ENCODE peak calls at places on chromosomes 5 and 9, in ten cellular contexts. G is PC-9; N is CD4-positive, alpha-beta memory T cell; F is lung; H is GM12878; M is prostate gland; K is CD8-positive, alpha-beta memory T cell; L is upper lobe of left lung; S is hepatocyte; Z is Peyer's patch. E is an unnamed sample. For H3K36me3 and H3K27me3, the result is how much of the 10 kb centered on the place peaks cover.

GRCh38 chr9:2174321-2174720 is 159.2 kb downstream of the SMARCA2 start:
- DNase-seq in G (no peak), N (no peak), F (no peak), H (no peak), M (no peak), K (no peak), L (no peak), S (no peak), Z (no peak), E (no peak)

GRCh38 chr9:3948826-3949578 is 350.9 kb downstream of the GLIS3 start:
- DNase-seq in G (no peak), N (no peak), F (no peak), H (no peak), M (no peak), K (no peak), L (no peak), S (no peak), Z (no peak), E (no peak)

GRCh38 chr5:68395302-68395701 is 179.7 kb downstream of the PIK3R1 start:
- DNase-seq in G (no peak), N (no peak), F (no peak), H (no peak), M (no peak), K (no peak), L (no peak), S (no peak), Z (no peak), E (no peak)

GRCh38 chr9:68443560-68443959 is 87.1 kb downstream of the PGM5 start:
- DNase-seq in G (no peak), N (no peak), F (no peak), H (no peak), M (no peak), K (no peak), L (no peak), S (no peak), Z (no peak), E (no peak)

GRCh38 chr5:150021491-150022162 is 21.1 kb downstream of the HMGXB3 start:
- DNase-seq in G (peak), N (no peak), F (no peak), H (no peak), M (peak), K (no peak), L (peak), S (no peak), Z (no peak), E (no peak)

GRCh38 chr9:13181652-13182051 is 97.8 kb downstream of the MPDZ start:
- DNase-seq in G (peak), N (no peak), F (no peak), H (no peak), M (no peak), K (no peak), L (no peak), S (peak), Z (no peak), E (no peak)

GRCh38 chr5:180116077-180116375 is 44.5 kb upstream of the RNF130 start:
- DNase-seq in G (peak), N (no peak), F (no peak), H (no peak), M (no peak), K (no peak), L (no peak), S (no peak), Z (no peak), E (no peak)

GRCh38 chr5:154523104-154523503 is 45.1 kb upstream of the HAND1 start:
- DNase-seq in G (no peak), N (no peak), F (no peak), H (no peak), M (no peak), K (no peak), L (no peak), S (no peak), Z (no peak), E (no peak)

GRCh38 chr5:14331377-14331776 is 188.2 kb downstream of the TRIO start:
- DNase-seq in G (no peak), N (no peak), F (no peak), H (no peak), M (no peak), K (no peak), L (no peak), S (no peak), Z (no peak), E (no peak)

GRCh38 chr5:69334793-69335268 is 2.2 kb upstream of the CCDC125 start:
- DNase-seq in G (peak), N (peak), F (peak), H (no peak), M (peak), K (peak), L (peak), S (peak), Z (peak), E (peak)

GRCh38 chr5:113043491-113043931 is 66.9 kb downstream of the DCP2 start:
- DNase-seq in G (no peak), N (no peak), F (no peak), H (no peak), M (no peak), K (no peak), L (peak), S (peak), Z (no peak), E (no peak)

GRCh38 chr5:111135946-111136345 is 43.8 kb downstream of the WDR36 start:
- DNase-seq in G (no peak), N (no peak), F (no peak), H (no peak), M (no peak), K (no peak), L (no peak), S (no peak), Z (no peak), E (no peak)

GRCh38 chr5:116844015-116844414 is 269.4 kb upstream of the SEMA6A start:
- DNase-seq in G (no peak), N (no peak), F (no peak), H (no peak), M (no peak), K (no peak), L (no peak), S (no peak), Z (no peak), E (no peak)

GRCh38 chr9:20624201-20625002 is 2.1 kb upstream of the MLLT3 start:
- DNase-seq in G (peak), N (peak), F (peak), H (peak), M (peak), K (peak), L (no peak), S (peak), Z (no peak), E (peak)

GRCh38 chr9:94005272-94005901 is 50.2 kb upstream of the BARX1 start:
- DNase-seq in G (peak), N (no peak), F (no peak), H (no peak), M (no peak), K (no peak), L (no peak), S (peak), Z (no peak), E (no peak)

GRCh38 chr9:94016744-94017143 is 61.6 kb upstream of the BARX1 start:
- DNase-seq in G (no peak), N (no peak), F (no peak), H (no peak), M (no peak), K (no peak), L (no peak), S (no peak), Z (no peak), E (no peak)

GRCh38 chr9:94014066-94014654 is 59.0 kb upstream of the BARX1 start:
- DNase-seq in G (no peak), N (no peak), F (no peak), H (no peak), M (no peak), K (no peak), L (no peak), S (peak), Z (no peak), E (no peak)

GRCh38 chr9:94014845-94015244 is 59.7 kb upstream of the BARX1 start:
- DNase-seq in G (no peak), N (no peak), F (no peak), H (no peak), M (no peak), K (no peak), L (no peak), S (no peak), Z (no peak), E (no peak)

GRCh38 chr9:94011134-94011533 is 56.0 kb upstream of the BARX1 start:
- DNase-seq in G (no peak), N (peak), F (no peak), H (no peak), M (peak), K (no peak), L (no peak), S (no peak), Z (no peak), E (no peak)
- H3K27ac ChIP-seq in G (no peak), N (no peak), F (no peak), H (no peak), M (no peak), K (no peak), L (no peak), S (no peak), Z (no peak), E (peak)

DNA sequence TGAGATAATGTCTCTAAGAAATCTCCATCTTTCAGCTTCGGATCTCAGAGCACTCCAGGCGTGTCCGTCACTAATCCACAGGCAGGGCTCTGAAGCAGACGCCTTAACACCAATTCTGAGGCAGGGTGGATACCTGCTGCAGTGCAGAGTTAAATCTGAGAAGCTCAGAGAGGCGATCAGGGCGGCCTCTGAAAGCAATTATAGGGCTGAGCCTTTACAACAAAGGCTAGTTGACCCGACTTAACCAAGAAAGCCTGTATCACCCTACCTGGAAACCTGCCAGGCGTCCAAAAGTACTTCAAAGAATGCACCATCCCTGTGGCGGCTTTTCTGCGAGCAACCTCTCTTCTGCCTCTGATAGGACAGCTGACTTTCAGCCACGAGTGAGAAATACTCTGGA is 134.8 kb upstream of the MSX2 start:
- DNase-seq in G (peak), N (no peak), F (no peak), H (no peak), M (no peak), K (no peak), L (no peak), S (no peak), Z (no peak), E (no peak)
- H3K36me3 ChIP-seq in G (under half), N (under half), F (under half), H (under half), M (under half), K (under half), L (under half), S (under half), Z (under half), E (under half)

DNA sequence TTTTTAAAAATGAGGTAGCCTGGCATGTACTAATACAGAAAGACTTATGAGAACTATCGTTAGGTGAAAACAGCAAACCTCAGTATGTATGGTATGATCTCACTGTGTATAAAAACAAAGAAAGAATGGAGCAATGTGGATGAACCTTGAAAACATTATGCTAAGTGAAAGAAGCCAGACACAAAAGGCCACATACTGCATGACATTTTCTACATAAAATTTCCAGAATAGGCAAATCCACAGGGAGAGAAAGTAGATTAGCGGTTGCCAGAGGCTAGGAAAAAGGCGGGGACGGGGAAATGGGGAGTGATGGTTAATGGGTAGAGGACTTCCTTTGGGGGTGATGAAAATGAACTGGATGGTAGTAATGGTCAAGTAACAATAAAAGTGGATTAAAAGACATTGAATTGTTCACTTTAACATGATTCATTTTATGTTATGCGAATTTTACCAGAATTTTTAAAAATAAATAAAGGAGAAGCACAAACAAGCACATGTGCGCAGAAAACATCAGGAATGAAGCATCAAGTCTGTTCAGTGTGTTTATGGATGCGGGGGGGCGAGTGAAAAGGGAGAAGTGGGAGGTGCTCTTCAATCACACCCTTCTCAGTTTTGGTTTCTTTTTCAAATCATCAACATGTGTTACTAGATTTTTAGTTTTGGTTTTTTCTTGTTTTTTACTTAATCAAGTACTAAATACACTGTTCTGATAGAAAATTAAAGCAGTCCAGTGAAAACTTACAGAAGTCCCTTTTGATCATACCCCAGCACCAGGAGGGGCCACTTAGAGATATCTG is 16.3 kb downstream of the ROR2 start:
- DNase-seq in G (no peak), N (no peak), F (no peak), H (no peak), M (no peak), K (no peak), L (no peak), S (no peak), Z (no peak), E (no peak)
- H3K27me3 ChIP-seq in G (under half), N (under half), F (under half), H (under half), M (under half), K (under half), L (under half), S (under half), Z (under half), E (under half)

GRCh38 chr9:114612272-114612923 is 1.3 kb downstream of the TMEM268 start:
- DNase-seq in G (no peak), N (no peak), F (no peak), H (no peak), M (no peak), K (no peak), L (no peak), S (no peak), Z (no peak), E (no peak)
- H3K27ac ChIP-seq in G (no peak), N (peak), F (no peak), H (peak), M (peak), K (peak), L (peak), S (peak), Z (peak), E (peak)

GRCh38 chr5:80796861-80797260 is 142.1 kb upstream of the DHFR start:
- DNase-seq in G (no peak), N (no peak), F (no peak), H (no peak), M (no peak), K (no peak), L (no peak), S (no peak), Z (no peak), E (no peak)

GRCh38 chr5:80797428-80798024 is 142.7 kb upstream of the DHFR start:
- DNase-seq in G (no peak), N (no peak), F (no peak), H (no peak), M (no peak), K (no peak), L (peak), S (no peak), Z (no peak), E (no peak)

GRCh38 chr5:80790698-80791097 is 135.9 kb upstream of the DHFR start:
- DNase-seq in G (no peak), N (no peak), F (no peak), H (no peak), M (no peak), K (no peak), L (no peak), S (no peak), Z (no peak), E (no peak)

GRCh38 chr5:80798166-80798565 is 143.4 kb upstream of the DHFR start:
- DNase-seq in G (no peak), N (no peak), F (no peak), H (no peak), M (no peak), K (no peak), L (no peak), S (no peak), Z (no peak), E (no peak)

DNA sequence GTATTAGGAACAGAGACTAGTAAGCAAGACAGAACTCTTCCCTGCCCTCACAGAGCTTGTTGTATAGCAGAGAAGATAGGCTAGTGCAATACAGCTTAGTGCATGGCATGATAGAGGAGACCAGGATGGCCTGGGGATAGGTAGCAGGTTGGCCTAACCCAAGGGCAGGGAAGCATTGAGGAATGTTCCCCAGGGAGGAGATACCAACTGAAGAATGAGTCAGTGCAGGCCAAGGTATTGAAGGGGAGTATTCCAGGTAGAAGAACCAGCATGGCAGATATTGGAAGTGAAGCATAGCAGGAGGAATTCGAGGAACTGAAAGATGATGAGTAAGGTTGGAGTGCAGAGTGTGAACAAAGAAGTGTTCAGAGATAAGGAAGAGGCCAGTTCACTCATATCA is 138.6 kb upstream of the DHFR start:
- DNase-seq in G (no peak), N (no peak), F (no peak), H (no peak), M (no peak), K (no peak), L (no peak), S (no peak), Z (no peak), E (no peak)
- H3K36me3 ChIP-seq in G (under half), N (under half), F (under half), H (under half), M (under half), K (under half), L (under half), S (under half), Z (under half), E (under half)

DNA sequence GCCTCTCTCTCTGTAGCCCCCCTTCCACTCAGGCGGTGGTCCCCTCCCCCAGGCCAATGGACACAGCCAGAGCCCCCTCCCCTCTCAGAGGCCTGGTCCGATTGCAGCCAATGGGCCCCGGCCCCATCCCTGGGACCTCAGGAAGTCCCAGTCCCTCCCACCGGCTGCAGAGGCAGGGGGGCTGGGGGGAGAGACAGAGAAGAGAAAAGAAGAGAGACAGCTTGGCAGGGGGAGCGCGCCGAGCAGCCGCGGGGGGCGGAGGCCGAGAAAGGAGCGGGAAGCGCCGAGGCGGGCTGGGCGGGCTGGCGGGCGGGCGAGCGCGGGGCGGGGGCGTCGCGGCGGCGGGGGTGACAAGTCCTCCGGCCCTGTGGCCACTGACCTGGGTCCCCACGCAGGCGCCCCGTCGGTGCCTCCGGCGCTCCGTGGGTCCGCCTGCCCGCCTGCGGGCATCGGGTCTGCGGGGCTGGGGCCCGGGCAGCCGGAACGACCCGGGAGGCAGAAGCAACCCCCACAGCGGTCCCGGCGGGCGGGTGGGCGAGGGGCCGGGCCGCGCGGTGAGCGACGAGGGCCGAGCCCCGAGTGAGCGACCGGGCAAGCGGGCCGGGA is 11.8 kb downstream of the CNTFR start:
- DNase-seq in G (no peak), N (no peak), F (no peak), H (no peak), M (no peak), K (no peak), L (peak), S (peak), Z (no peak), E (no peak)
- H3K27me3 ChIP-seq in G (half or more), N (under half), F (under half), H (under half), M (under half), K (under half), L (under half), S (half or more), Z (under half), E (under half)

GRCh38 chr9:125536184-125537152 is 170.5 kb downstream of the MAPKAP1 start:
- DNase-seq in G (peak), N (no peak), F (no peak), H (no peak), M (no peak), K (no peak), L (no peak), S (no peak), Z (no peak), E (no peak)

GRCh38 chr9:125540497-125540896 is 166.5 kb downstream of the MAPKAP1 start:
- DNase-seq in G (peak), N (no peak), F (no peak), H (no peak), M (no peak), K (no peak), L (no peak), S (no peak), Z (no peak), E (no peak)

GRCh38 chr9:125534934-125535701 is 171.9 kb downstream of the MAPKAP1 start:
- DNase-seq in G (no peak), N (no peak), F (no peak), H (no peak), M (no peak), K (no peak), L (no peak), S (no peak), Z (no peak), E (no peak)

GRCh38 chr9:125537442-125538091 is 169.4 kb downstream of the MAPKAP1 start:
- DNase-seq in G (no peak), N (no peak), F (no peak), H (no peak), M (no peak), K (no peak), L (no peak), S (no peak), Z (no peak), E (no peak)

DNA sequence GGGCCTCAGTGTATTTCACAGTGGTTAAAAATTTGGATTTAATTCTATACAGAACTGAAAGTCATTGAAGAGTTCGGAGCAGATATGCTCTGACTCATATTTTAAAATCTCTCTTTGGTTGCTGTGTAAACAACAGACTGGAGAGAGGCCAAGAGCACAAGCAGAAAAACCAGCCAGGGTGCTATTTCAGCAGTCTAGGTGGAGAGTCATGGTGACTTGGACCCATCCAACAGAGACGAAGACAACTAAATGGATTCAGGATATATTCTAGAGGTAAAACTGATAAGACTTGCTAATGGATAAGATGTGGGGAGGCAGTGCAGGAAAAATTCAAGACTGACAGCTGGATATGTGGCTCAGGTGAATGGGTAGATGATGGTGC is 168.9 kb downstream of the MAPKAP1 start:
- DNase-seq in G (peak), N (no peak), F (peak), H (no peak), M (peak), K (no peak), L (no peak), S (peak), Z (no peak), E (no peak)
- H3K27ac ChIP-seq in G (peak), N (no peak), F (peak), H (no peak), M (peak), K (no peak), L (no peak), S (peak), Z (no peak), E (no peak)